ENCODE peak calls at places on chromosomes 3 and 15, in six cellular contexts. O is astrocyte, J is heart right ventricle, S is HCT116, U is hepatocyte, I is caudate nucleus. T is an unnamed sample.
A peak's percentile ranks its signal among the peaks of the same experiment; 100 is the strongest.

GRCh38 chr3:166367947-166368533 is 530.8 kb upstream of the BCHE start:
- DNase-seq in I (no peak), J (no peak), O (no peak), U (no peak), S (no peak), T (no peak)

GRCh38 chr3:25532763-25533162 is 104.7 kb downstream of the RARB start:
- DNase-seq in S (peak; percentile 26), O (no peak), U (no peak), J (no peak), I (no peak), T (peak; percentile 58)

GRCh38 chr3:44280631-44281030 is 38.9 kb downstream of the TOPAZ1 start:
- DNase-seq in O (no peak), J (no peak), U (no peak), S (no peak), I (no peak), T (peak; percentile 51)

GRCh38 chr3:102514241-102514640 is 79.4 kb downstream of the ZPLD1 start:
- DNase-seq in O (no peak), U (no peak), S (no peak), I (no peak), J (no peak), T (peak; percentile 46)

GRCh38 chr3:12372762-12373280 is 84.0 kb downstream of the PPARG start:
- DNase-seq in J (no peak), O (no peak), S (no peak), U (no peak), I (no peak), T (no peak)

GRCh38 chr3:194218646-194219453 is 82.9 kb downstream of the HES1 start:
- DNase-seq in U (no peak), O (no peak), J (no peak), I (no peak), S (no peak), T (no peak)

GRCh38 chr3:123783050-123783724 is 100.9 kb downstream of the MYLK start:
- DNase-seq in O (no peak), I (no peak), S (no peak), U (no peak), J (no peak), T (no peak)

GRCh38 chr3:58596828-58597518 is 19.8 kb upstream of the FAM107A start:
- DNase-seq in S (no peak), I (no peak), O (no peak), U (no peak), J (no peak), T (no peak)

GRCh38 chr3:123476967-123477750 is 28.3 kb upstream of the ADCY5 start:
- DNase-seq in U (no peak), S (no peak), I (peak; percentile 90), O (no peak), J (no peak), T (no peak)

GRCh38 chr15:80201256-80202015 is 48.6 kb downstream of the FAH start:
- DNase-seq in U (no peak), O (no peak), J (no peak), S (no peak), I (no peak), T (no peak)

GRCh38 chr3:52020796-52021195 is 25.1 kb upstream of the RPL29 start:
- DNase-seq in J (no peak), U (no peak), O (no peak), I (no peak), S (no peak), T (no peak)

GRCh38 chr15:100263031-100263430 is 78.7 kb downstream of the ADAMTS17 start:
- DNase-seq in I (no peak), S (no peak), O (no peak), J (no peak), U (no peak), T (no peak)

GRCh38 chr3:169227911-169228310 is 435.6 kb downstream of the MECOM start:
- DNase-seq in U (no peak), I (no peak), O (peak; percentile 95), J (no peak), S (no peak), T (peak; percentile 38)
- H3K27ac ChIP-seq in U (no peak overlapping the region), I (no peak overlapping the region), O (no peak overlapping the region), J (no peak overlapping the region), S (no peak overlapping the region), T (no peak overlapping the region)

GRCh38 chr3:63921741-63922482 is 9.7 kb upstream of the SCAANT1 start:
- DNase-seq in O (no peak), U (no peak), I (peak; percentile 79), J (no peak), S (no peak), T (no peak)
- H3K27ac ChIP-seq in O (no peak overlapping the region), U (no peak overlapping the region), I (no peak overlapping the region), J (no peak overlapping the region), S (no peak overlapping the region), T (no peak overlapping the region)

DNA sequence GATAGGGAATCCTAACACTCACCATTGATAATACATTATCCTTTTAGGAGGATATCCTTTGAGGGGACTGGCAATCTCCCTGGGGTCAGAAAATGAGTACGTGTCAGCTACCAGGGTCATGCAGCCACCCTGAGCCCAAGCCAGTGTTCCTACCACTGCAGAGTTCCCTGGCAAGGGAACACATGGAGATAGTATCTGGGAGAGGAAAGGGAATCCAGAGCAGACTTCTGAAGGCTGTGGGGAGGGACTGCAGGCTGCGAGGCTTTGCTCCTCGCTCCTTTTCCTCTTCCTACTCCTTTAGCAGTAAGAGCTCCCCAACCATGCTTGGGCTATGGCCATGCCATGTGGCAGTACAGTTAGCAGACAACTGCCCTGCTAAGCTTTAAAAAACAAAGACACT is 62.9 kb upstream of the TJP1 start:
- DNase-seq in J (no peak), U (no peak), I (no peak), O (no peak), S (no peak), T (peak; percentile 43)
- H3K27ac ChIP-seq in J (peak overlapping the region; percentile 52), U (no peak overlapping the region), I (peak overlapping the region; percentile 80), O (no peak overlapping the region), S (no peak overlapping the region), T (no peak overlapping the region)

GRCh38 chr15:59762558-59762957 is 73.4 kb upstream of the BNIP2 start:
- DNase-seq in I (no peak), J (no peak), O (no peak), U (no peak), S (no peak), T (peak; percentile 32)

DNA sequence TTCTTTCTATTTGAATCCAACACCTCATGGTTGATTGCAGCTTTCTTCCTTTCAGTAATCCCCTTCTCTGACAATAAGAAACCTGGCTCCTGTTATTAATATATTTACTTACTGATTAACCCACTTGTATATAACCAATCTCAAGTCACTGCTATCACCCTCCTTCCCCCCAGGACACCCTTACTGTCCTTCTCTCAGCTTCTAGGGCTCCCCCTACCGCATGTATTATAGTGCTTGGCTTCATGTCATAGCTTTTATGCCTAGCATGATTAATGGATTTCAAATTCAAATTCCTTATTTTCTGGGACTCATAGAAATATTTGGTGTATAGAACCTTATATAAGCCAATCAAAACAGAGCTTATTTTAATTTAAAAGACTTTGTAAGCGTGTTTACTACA is 75.7 kb upstream of the BNIP2 start:
- DNase-seq in O (no peak), U (no peak), I (no peak), J (no peak), S (peak; percentile 13), T (peak; percentile 29)
- H3K27ac ChIP-seq in O (no peak overlapping the region), U (no peak overlapping the region), I (no peak overlapping the region), J (no peak overlapping the region), S (no peak overlapping the region), T (no peak overlapping the region)

T was measured in mesendoderm.